ENCODE peak calls at places on chromosomes 3 and 15, in six cellular contexts. D is naive thymus-derived CD4-positive, alpha-beta T cell; L is endothelial cell; W is adrenal gland; K is NCI-H446; M is aorta. U is an unnamed sample.
A peak's percentile ranks its signal among the peaks of the same experiment; 100 is the strongest.

GRCh38 chr3:128400683-128401082 is 66.0 kb downstream of the DNAJB8 start:
- DNase-seq in W (no peak), M (no peak), D (no peak), L (no peak), K (no peak), U (no peak)

GRCh38 chr15:69462030-69462492 is 9.4 kb downstream of the RPLP1 start:
- DNase-seq in M (peak; percentile 56), D (no peak), L (no peak), K (no peak), W (peak; percentile 76), U (no peak)

GRCh38 chr3:38649500-38650247 is at the start of gene SCN5A:
- DNase-seq in L (peak; percentile 53), K (peak; percentile 47), D (peak; percentile 48), W (peak; percentile 53), M (peak; percentile 59), U (peak; percentile 61)

GRCh38 chr3:105526349-105527111 is 159.8 kb downstream of the ALCAM start:
- DNase-seq in M (no peak), K (no peak), D (no peak), W (no peak), L (no peak), U (no peak)

GRCh38 chr15:38072007-38072506 is 137.6 kb downstream of the TMCO5A start:
- DNase-seq in D (no peak), K (no peak), W (peak; percentile 71), M (peak; percentile 63), L (no peak), U (no peak)

GRCh38 chr3:101065962-101066361 is 72.7 kb upstream of the ABI3BP start:
- DNase-seq in M (no peak), W (no peak), D (no peak), K (no peak), L (no peak), U (no peak)

GRCh38 chr3:72242326-72242725 is 457.4 kb upstream of the PROK2 start:
- DNase-seq in M (no peak), L (no peak), K (no peak), W (no peak), D (no peak), U (no peak)

GRCh38 chr3:140809326-140809725 is 131.5 kb downstream of the TRIM42 start:
- DNase-seq in K (no peak), L (no peak), D (no peak), W (no peak), M (no peak), U (no peak)

GRCh38 chr15:37425541-37425940 is 325.2 kb upstream of the MEIS2 start:
- DNase-seq in D (no peak), K (no peak), L (no peak), M (no peak), W (no peak), U (no peak)

U was measured in WTC11.